ENCODE peak calls at places on chromosome 7, in seven cellular contexts. T, O, G, K, Y, W and F are unnamed samples.

GRCh38 chr7:101922631-101923275 is 105.3 kb downstream of the CUX1 start:
- DNase-seq in T (no peak), Y (no peak), W (no peak), K (no peak), G (no peak), O (no peak), F (no peak)

GRCh38 chr7:123727071-123727837 is 21.5 kb downstream of the WASL start:
- DNase-seq in G (peak), Y (peak), T (no peak), O (no peak), W (no peak), K (no peak), F (peak)

GRCh38 chr7:69827140-69827919 is 229.1 kb downstream of the AUTS2 start:
- DNase-seq in G (no peak), T (no peak), W (no peak), Y (no peak), O (no peak), K (no peak), F (no peak)

GRCh38 chr7:78226059-78226658 is 427.6 kb downstream of the PHTF2 start:
- DNase-seq in Y (peak), T (no peak), W (peak), O (no peak), G (peak), K (no peak), F (no peak)

GRCh38 chr7:158421394-158421793 is 166.2 kb downstream of the PTPRN2 start:
- DNase-seq in T (no peak), G (no peak), W (no peak), Y (no peak), O (no peak), K (no peak), F (no peak)

GRCh38 chr7:130920122-130920521 is 186.1 kb upstream of the KLF14 start:
- DNase-seq in W (no peak), Y (no peak), G (no peak), K (no peak), T (no peak), O (no peak), F (no peak)

GRCh38 chr7:134440067-134440466 is 18.8 kb downstream of the AKR1B1 start:
- DNase-seq in Y (peak), T (no peak), O (no peak), K (no peak), W (no peak), G (no peak), F (no peak)

GRCh38 chr7:16961650-16962049 is 79.9 kb upstream of the AGR3 start:
- DNase-seq in G (no peak), Y (no peak), O (no peak), T (no peak), K (no peak), W (no peak), F (peak)

GRCh38 chr7:42029405-42029804 is 207.6 kb downstream of the GLI3 start:
- DNase-seq in O (no peak), G (no peak), Y (no peak), T (no peak), W (no peak), K (no peak), F (no peak)

GRCh38 chr7:19051767-19052375 is 65.6 kb downstream of the TWIST1 start:
- DNase-seq in W (no peak), K (no peak), Y (peak), T (no peak), G (peak), O (no peak), F (no peak)

GRCh38 chr7:151399305-151399601 is 10.6 kb downstream of the WDR86 start:
- DNase-seq in W (no peak), Y (no peak), K (no peak), T (no peak), G (no peak), O (no peak), F (no peak)

GRCh38 chr7:139696547-139696946 is 81.3 kb downstream of the HIPK2 start:
- DNase-seq in K (no peak), Y (no peak), G (no peak), T (no peak), O (no peak), W (no peak), F (no peak)

GRCh38 chr7:131610007-131610406 is 53.6 kb upstream of the PODXL start:
- DNase-seq in O (no peak), W (no peak), T (no peak), K (no peak), Y (no peak), G (no peak), F (no peak)

GRCh38 chr7:120874722-120875121 is 16.8 kb upstream of the TSPAN12 start:
- DNase-seq in W (no peak), Y (no peak), G (no peak), O (no peak), T (no peak), K (no peak), F (no peak)

GRCh38 chr7:123296965-123297364 is 97.2 kb upstream of the SLC13A1 start:
- DNase-seq in K (no peak), T (no peak), W (no peak), G (no peak), Y (no peak), O (no peak), F (no peak)

GRCh38 chr7:131327049-131327625 is 539 bp upstream of the MKLN1 start:
- DNase-seq in W (no peak), K (peak), G (peak), O (no peak), T (peak), Y (peak), F (peak)

GRCh38 chr7:44637788-44638594 is 31.6 kb downstream of the OGDH start:
- DNase-seq in K (peak), T (peak), O (no peak), W (peak), Y (peak), G (peak), F (peak)

GRCh38 chr7:155456772-155457543 is 971 bp upstream of the EN2 start:
- DNase-seq in W (peak), Y (peak), O (no peak), G (peak), T (peak), K (no peak), F (no peak)

GRCh38 chr7:22931011-22931410 is 82.9 kb downstream of the HYCC1 start:
- DNase-seq in G (no peak), Y (no peak), W (no peak), T (no peak), O (no peak), K (no peak), F (no peak)

GRCh38 chr7:107975394-107976013 is 27.5 kb downstream of the LAMB1 start:
- DNase-seq in Y (no peak), T (no peak), W (no peak), K (no peak), G (no peak), O (no peak), F (no peak)

GRCh38 chr7:70525991-70526390 is 606.0 kb upstream of the GALNT17 start:
- DNase-seq in O (no peak), Y (no peak), T (no peak), W (no peak), G (no peak), K (no peak), F (no peak)

GRCh38 chr7:32502656-32503189 is 7.4 kb downstream of the AVL9 start:
- DNase-seq in W (no peak), O (no peak), G (no peak), Y (no peak), T (no peak), K (no peak), F (no peak)

GRCh38 chr7:876077-876971 is at the start of gene GET4:
- DNase-seq in Y (peak), G (peak), T (peak), W (peak), O (peak), K (peak), F (peak)
- TF ChIP-seq CTCF in Y (no peak), G (peak), T (peak), W (peak), O (peak), K (no peak), F (peak)

GRCh38 chr7:27130540-27131389 is at the start of gene HOXA4:
- DNase-seq in W (peak), O (peak), T (peak), Y (peak), G (peak), K (peak), F (no peak)
- H3K4me3 ChIP-seq in W (peak), O (peak), T (peak), Y (peak), G (peak), K (peak), F (peak)

DNA sequence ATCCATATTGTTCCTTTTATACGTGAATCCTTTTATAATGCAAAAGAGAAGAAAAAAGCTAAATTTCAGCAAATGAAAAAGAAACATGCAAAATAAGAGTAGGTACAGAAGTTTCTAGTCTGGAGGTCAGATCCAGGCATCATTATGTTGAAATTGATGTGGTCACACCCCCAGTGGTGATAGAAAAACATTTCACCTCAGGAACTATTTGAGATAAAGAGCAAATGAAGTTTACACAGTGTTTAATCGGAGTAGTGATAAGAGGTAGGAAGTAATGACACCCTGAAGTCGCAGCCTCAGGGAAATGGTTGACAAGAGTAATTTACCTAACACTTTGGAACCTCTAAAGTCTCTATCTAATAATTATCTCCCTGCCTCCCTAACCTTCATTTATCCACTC is 536.0 kb upstream of the STEAP1 start:
- DNase-seq in T (no peak), K (no peak), Y (no peak), O (no peak), G (no peak), W (no peak), F (no peak)
- TF ChIP-seq CTCF in T (no peak), K (no peak), Y (no peak), O (no peak), G (peak), W (no peak), F (no peak)

GRCh38 chr7:35003679-35004278 is 33.5 kb downstream of the DPY19L1 start:
- DNase-seq in K (no peak), Y (peak), W (no peak), G (peak), T (peak), O (no peak), F (peak)
- H3K4me3 ChIP-seq in K (no peak), Y (peak), W (no peak), G (no peak), T (no peak), O (no peak), F (no peak)

DNA sequence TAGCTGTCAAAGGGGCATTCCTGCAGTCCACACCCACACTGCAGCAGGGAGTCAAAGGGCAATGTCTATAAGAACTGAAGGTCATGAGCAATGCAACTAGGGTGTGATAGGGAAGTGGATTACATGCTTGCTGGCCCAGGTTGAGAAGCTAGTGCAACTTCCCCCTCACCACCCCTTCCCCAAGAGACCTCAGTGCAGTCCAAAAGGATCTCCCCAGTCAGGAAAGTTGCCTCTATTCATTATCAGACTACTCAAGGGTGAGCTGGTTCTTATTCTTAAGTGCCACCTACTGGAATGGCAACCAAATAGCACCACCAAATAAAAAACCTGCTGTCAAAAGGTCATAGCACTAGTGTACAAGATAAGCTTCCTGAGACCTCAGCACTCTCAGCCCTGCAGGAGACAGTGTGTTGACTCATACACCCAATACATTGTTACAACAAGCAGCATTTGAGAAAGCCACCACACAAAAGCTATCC is 28.2 kb downstream of the MTERF1 start:
- DNase-seq in W (no peak), O (no peak), T (no peak), G (peak), Y (peak), K (no peak), F (no peak)
- TF ChIP-seq CTCF in W (no peak), O (no peak), T (peak), G (peak), Y (peak), K (no peak), F (peak)

DNA sequence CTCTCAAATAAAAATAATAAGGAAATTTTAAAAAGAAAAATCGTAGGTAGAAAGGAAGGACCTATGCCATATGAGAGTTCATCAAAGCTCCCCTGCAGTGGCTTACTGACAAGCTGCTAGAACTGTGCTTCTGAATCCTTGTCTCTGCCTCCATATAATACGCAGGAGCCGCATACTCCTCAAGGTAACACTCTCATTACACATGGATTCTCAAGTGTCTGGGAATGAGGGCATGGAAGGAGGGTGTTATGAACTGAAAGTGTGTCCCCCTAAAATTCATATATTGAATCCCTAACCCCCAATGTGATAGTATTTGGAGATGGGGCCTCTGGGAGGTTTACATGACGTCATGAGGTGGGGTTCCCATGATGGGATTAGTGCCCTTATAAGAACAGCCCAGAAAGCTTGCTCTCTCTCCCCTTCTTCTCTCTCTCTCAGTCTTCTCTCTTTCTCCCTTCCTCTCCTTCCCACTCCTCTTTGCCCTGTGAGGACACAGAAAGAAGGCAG is 35.2 kb downstream of the CREB3L2 start:
- DNase-seq in O (no peak), T (no peak), W (no peak), G (no peak), K (no peak), Y (no peak), F (no peak)
- H3K4me3 ChIP-seq in O (no peak), T (no peak), W (peak), G (no peak), K (no peak), Y (no peak), F (no peak)

GRCh38 chr7:96679886-96680285 is 29.8 kb downstream of the SEM1 start:
- DNase-seq in G (no peak), O (no peak), T (no peak), W (no peak), Y (no peak), K (no peak), F (no peak)
- TF ChIP-seq CTCF in G (no peak), O (no peak), T (no peak), W (no peak), Y (no peak), K (no peak), F (no peak)